ENCODE peak calls at places on chromosomes 16 and 17, in four cellular contexts. J is OCI-LY7, H is lower leg skin, T is cardiac muscle cell. N is an unnamed sample.

GRCh38 chr16:78460428-78460827 is 361.0 kb downstream of the WWOX start:
- DNase-seq in J (no peak), H (no peak), T (no peak), N (no peak)

GRCh38 chr17:72392056-72393010 is 271.5 kb downstream of the SOX9 start:
- DNase-seq in J (peak), T (peak), H (no peak), N (peak)

GRCh38 chr16:25217921-25218320 is 1.2 kb downstream of the AQP8 start:
- DNase-seq in T (no peak), H (no peak), J (no peak), N (no peak)

GRCh38 chr17:48478224-48479013 is 48.4 kb upstream of the SKAP1 start:
- DNase-seq in H (no peak), J (no peak), T (peak), N (peak)

GRCh38 chr17:4086041-4086483 is 56.8 kb downstream of the ZZEF1 start:
- DNase-seq in T (no peak), J (no peak), H (no peak), N (peak)

GRCh38 chr17:35774499-35774898 is 13.8 kb downstream of the C17orf50 start:
- DNase-seq in H (no peak), J (no peak), T (peak), N (no peak)

GRCh38 chr16:77971306-77972131 is 50.8 kb upstream of the CLEC3A start:
- DNase-seq in J (peak), T (peak), H (peak), N (peak)

GRCh38 chr16:4882633-4883285 is 35.5 kb downstream of the UBN1 start:
- DNase-seq in J (no peak), H (no peak), T (peak), N (no peak)

GRCh38 chr17:81558115-81558468 is 5.9 kb upstream of the FAAP100 start:
- DNase-seq in J (no peak), T (no peak), H (no peak), N (no peak)

DNA sequence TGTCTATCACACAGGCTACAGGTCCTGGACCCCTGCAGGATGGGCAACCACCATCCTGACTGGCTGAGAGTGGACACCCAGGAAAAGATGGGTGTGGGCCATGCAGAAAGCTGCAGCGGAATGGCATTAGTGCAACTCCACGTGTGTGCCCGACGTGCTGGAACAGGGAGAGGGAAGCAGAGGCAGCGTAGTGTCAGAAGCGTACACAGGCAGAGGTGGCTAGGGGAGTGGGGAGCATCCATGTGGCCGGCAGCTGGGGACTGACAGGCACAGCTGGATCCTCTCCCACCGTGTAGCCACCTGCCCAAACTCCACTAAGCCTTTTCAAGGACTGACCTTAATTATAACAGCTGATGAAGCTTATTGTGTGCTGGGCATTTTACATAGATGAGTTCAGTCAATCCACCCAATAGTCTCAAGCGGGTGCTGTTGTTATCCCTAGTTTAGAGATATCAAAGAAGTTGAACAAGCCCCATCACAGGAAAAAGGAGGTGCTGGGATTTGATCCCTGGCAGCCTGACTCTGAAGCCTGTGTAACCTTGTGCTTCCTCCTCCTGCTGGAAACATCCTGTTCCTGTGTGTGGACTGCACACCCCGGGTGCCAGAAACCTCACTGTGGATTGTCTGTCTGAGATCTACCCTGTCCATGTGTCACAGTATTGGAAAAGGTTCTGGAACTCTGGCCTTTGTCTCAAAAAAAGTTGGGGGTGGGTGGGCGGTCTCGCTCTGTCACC is 114.0 kb downstream of the PRKCA start:
- DNase-seq in H (no peak), T (no peak), J (no peak), N (no peak)
- TF ChIP-seq CTCF in H (no peak), T (no peak), J (no peak), N (no peak)

DNA sequence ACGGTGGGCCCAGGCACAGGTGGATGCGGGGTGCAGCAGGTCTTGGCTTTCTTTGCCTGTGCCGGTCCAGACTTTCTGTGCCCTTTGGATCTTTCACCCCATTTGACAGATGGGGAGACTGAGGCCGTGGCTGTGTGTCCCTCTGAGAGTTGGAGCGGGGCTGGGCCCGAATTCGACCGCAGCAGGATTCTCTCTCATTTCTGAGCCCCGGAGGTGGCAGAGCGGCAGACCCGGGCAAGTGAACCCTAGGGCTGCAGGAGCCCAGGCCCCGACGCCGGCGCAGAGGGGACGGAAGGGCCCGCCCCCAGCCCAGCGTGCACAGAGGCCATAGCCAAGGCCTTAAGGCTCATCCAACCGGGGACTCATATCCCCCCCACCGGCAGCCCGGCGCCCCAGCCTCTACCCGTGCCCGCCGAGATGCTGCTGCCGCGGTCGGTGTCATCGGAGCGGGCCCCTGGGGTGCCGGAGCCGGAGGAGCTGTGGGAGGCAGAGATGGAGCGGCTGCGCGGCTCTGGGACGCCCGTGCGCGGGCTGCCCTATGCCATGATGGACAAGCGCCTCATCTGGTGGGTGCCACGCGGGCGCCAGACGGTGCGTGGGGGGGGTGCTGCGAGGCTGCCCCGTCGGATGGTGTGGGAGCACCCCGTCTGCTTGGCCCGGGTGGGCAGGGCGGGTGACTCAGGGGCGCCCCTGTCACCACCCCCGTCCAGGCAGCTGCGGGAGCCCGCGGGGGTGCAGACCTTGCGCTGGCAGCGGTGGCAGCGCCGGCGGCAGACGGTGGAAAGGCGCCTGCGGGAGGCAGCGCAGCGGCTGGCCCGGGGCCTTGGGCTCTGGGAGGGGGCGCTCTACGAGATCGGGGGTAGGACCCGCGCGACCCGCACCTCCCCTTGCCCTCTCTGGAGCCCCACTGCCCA is 858 bp downstream of the TMC8 start:
- DNase-seq in T (no peak), H (no peak), J (peak), N (no peak)
- TF ChIP-seq CTCF in T (no peak), H (no peak), J (peak), N (no peak)

DNA sequence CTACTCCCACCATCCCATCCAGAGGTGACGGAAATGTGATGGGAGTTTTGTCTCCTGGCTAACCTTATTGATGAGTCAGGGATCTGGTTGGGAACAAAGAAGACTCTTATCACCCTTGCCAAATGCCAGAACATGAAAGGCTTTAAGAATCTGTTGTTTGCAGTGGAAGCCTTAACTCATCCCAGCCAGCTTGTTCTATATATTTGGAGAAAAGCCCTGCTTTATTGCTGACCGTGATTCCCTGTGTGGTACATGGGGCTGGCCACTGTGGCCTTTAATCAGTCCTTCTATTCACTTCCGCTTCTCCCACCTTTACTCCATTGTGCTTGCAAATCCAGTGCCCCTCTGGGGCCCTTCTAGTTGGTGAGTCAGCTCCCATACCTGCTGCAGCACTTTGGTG is 156.6 kb downstream of the PHKB start:
- DNase-seq in T (peak), H (no peak), J (no peak), N (no peak)
- TF ChIP-seq CTCF in T (no peak), H (no peak), J (no peak), N (no peak)

GRCh38 chr17:2028234-2028614 is 1.7 kb upstream of the DPH1 start:
- DNase-seq in H (no peak), J (no peak), T (no peak), N (no peak)

GRCh38 chr17:2028737-2029136 is 1.2 kb upstream of the DPH1 start:
- DNase-seq in J (no peak), H (no peak), T (no peak), N (no peak)

GRCh38 chr17:2033128-2033527 is 3.2 kb downstream of the DPH1 start:
- DNase-seq in J (no peak), T (no peak), H (no peak), N (no peak)

GRCh38 chr17:2029911-2030778 is at the start of gene DPH1:
- DNase-seq in T (peak), J (peak), H (peak), N (peak)

DNA sequence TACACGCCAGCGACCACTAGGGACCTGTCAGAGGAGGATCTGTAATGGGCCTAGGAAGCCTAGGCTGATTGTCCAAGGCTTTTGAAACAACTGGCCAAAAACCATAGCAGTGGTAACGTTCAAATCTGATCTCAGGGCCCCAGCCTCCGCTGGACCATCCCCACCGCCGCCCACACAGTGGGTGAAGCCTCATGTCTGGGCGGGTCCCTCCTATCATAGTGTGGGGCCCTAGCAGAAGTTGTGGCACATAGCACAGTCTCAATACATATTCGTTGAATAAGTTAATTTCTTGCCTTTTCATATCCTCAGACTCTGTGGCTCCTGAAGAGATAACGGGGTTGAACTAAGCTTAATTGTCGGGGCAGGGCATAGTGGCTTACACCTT is 818 bp downstream of the DPH1 start:
- DNase-seq in J (no peak), H (no peak), T (peak), N (no peak)
- TF ChIP-seq CTCF in J (peak), H (no peak), T (peak), N (peak)

GRCh38 chr17:79666111-79666510 is 55.3 kb upstream of the RBFOX3 start:
- DNase-seq in T (no peak), J (no peak), H (no peak), N (no peak)

GRCh38 chr17:79669861-79670260 is 59.0 kb upstream of the RBFOX3 start:
- DNase-seq in T (no peak), J (no peak), H (no peak), N (no peak)

GRCh38 chr17:79668344-79669250 is 57.7 kb upstream of the RBFOX3 start:
- DNase-seq in J (no peak), T (no peak), H (no peak), N (no peak)

GRCh38 chr17:79667121-79667715 is 56.4 kb upstream of the RBFOX3 start:
- DNase-seq in H (no peak), T (no peak), J (no peak), N (no peak)

GRCh38 chr17:79667746-79668145 is 56.9 kb upstream of the RBFOX3 start:
- DNase-seq in T (no peak), J (no peak), H (no peak), N (no peak)
- TF ChIP-seq CTCF in T (no peak), J (no peak), H (no peak), N (no peak)